ENCODE peak calls at places on chromosomes 5 and 9, in six cellular contexts. A is ovary, Z is fibroblast of pulmonary artery, E is GM12865, B is heart left ventricle, I is neural crest cell. R is an unnamed sample.

GRCh38 chr5:43195670-43196265 is 3.7 kb downstream of the NIM1K start:
- DNase-seq in B (no peak), Z (no peak), A (no peak), I (no peak), E (no peak), R (no peak)

GRCh38 chr9:107932036-107932435 is 442.5 kb upstream of the KLF4 start:
- DNase-seq in A (no peak), I (no peak), B (no peak), E (no peak), Z (peak; percentile 19), R (no peak)

GRCh38 chr9:96015876-96016686 is 140.6 kb downstream of the ERCC6L2 start:
- DNase-seq in A (no peak), I (no peak), Z (no peak), E (peak; percentile 9), B (no peak), R (peak; percentile 78)

GRCh38 chr5:55540024-55540423 is 5.3 kb upstream of the PLPP1 start:
- DNase-seq in Z (peak; percentile 33), I (no peak), A (no peak), B (no peak), E (peak; percentile 24), R (no peak)

GRCh38 chr9:133108794-133109641 is 12.0 kb downstream of the RALGDS start:
- DNase-seq in B (peak; percentile 14), Z (no peak), I (no peak), A (no peak), E (no peak), R (no peak)

GRCh38 chr5:169812786-169813185 is 167.5 kb downstream of the INSYN2B start:
- DNase-seq in B (no peak), I (no peak), A (no peak), Z (no peak), E (no peak), R (no peak)

GRCh38 chr9:131734165-131734610 is 5.7 kb downstream of the RAPGEF1 start:
- DNase-seq in I (no peak), Z (peak; percentile 47), A (no peak), B (peak; percentile 47), E (peak; percentile 75), R (no peak)

GRCh38 chr9:129333613-129333960 is 155.5 kb upstream of the IER5L start:
- DNase-seq in I (no peak), B (no peak), E (no peak), A (no peak), Z (no peak), R (no peak)

GRCh38 chr9:132946216-132946615 is 1.8 kb upstream of the TSC1 start:
- DNase-seq in B (no peak), I (no peak), E (no peak), Z (no peak), A (no peak), R (no peak)

GRCh38 chr9:82031538-82032280 is 43.1 kb downstream of the SPATA31D1 start:
- DNase-seq in A (no peak), B (peak; percentile 49), Z (peak; percentile 93), E (no peak), I (no peak), R (no peak)

GRCh38 chr9:12554636-12555035 is 138.5 kb upstream of the TYRP1 start:
- DNase-seq in I (no peak), Z (peak; percentile 37), B (no peak), A (no peak), E (no peak), R (no peak)

GRCh38 chr5:179418972-179419371 is 73.7 kb upstream of the ADAMTS2 start:
- DNase-seq in I (no peak), B (no peak), E (no peak), Z (no peak), A (no peak), R (no peak)

GRCh38 chr9:3888496-3888858 is 362.7 kb upstream of the RFX3 start:
- DNase-seq in E (no peak), I (no peak), Z (no peak), B (no peak), A (no peak), R (no peak)

GRCh38 chr5:83993803-83994202 is 273.1 kb upstream of the HAPLN1 start:
- DNase-seq in A (no peak), B (no peak), E (no peak), Z (no peak), I (no peak), R (no peak)

GRCh38 chr5:98698359-98698758 is 75.1 kb upstream of the RGMB start:
- DNase-seq in I (no peak), E (no peak), Z (peak; percentile 38), A (no peak), B (no peak), R (no peak)

GRCh38 chr5:137036630-137037029 is 462.5 kb downstream of the SPOCK1 start:
- DNase-seq in I (no peak), E (no peak), Z (no peak), A (no peak), B (no peak), R (no peak)

GRCh38 chr9:127336708-127337352 is 60.1 kb upstream of the SLC2A8 start:
- DNase-seq in A (peak; percentile 82), Z (peak; percentile 97), E (no peak), B (peak; percentile 85), I (no peak), R (no peak)

GRCh38 chr5:131790550-131790949 is 6.3 kb downstream of the FNIP1 start:
- DNase-seq in A (no peak), B (no peak), Z (no peak), I (no peak), E (no peak), R (no peak)

GRCh38 chr5:150598821-150599273 is 41.6 kb upstream of the SYNPO start:
- DNase-seq in Z (no peak), A (no peak), E (no peak), I (no peak), B (peak; percentile 34), R (no peak)

GRCh38 chr5:75734913-75735789 is 17.9 kb upstream of the POC5 start:
- DNase-seq in E (peak; percentile 54), B (peak; percentile 38), I (peak; percentile 19), Z (peak; percentile 27), A (no peak), R (peak; percentile 29)

GRCh38 chr5:61048534-61048933 is 103.5 kb downstream of the NDUFAF2 start:
- DNase-seq in I (no peak), A (no peak), E (no peak), B (no peak), Z (peak; percentile 42), R (no peak)

GRCh38 chr5:64680289-64680688 is 10.0 kb upstream of the SHISAL2B start:
- DNase-seq in E (peak; percentile 21), I (no peak), A (no peak), Z (no peak), B (no peak), R (no peak)
- TF ChIP-seq CTCF in E (peak; percentile 6), I (no peak), A (no peak), Z (peak; percentile 25), B (no peak), R (no peak)

GRCh38 chr5:57094753-57095683 is 78.8 kb upstream of the GPBP1 start:
- DNase-seq in E (peak; percentile 21), Z (peak; percentile 4), B (no peak), A (no peak), I (no peak), R (no peak)
- TF ChIP-seq CTCF in E (no peak), Z (peak; percentile 27), B (no peak), A (no peak), I (no peak), R (peak; percentile 34)

GRCh38 chr5:129398279-129398678 is 61.8 kb upstream of the ADAMTS19 start:
- DNase-seq in Z (no peak), I (no peak), E (no peak), B (no peak), A (no peak), R (no peak)

GRCh38 chr5:129399069-129399468 is 61.0 kb upstream of the ADAMTS19 start:
- DNase-seq in Z (no peak), E (no peak), A (no peak), B (no peak), I (no peak), R (no peak)

GRCh38 chr5:129405222-129405621 is 54.9 kb upstream of the ADAMTS19 start:
- DNase-seq in I (no peak), Z (no peak), A (no peak), B (no peak), E (no peak), R (no peak)

GRCh38 chr5:129395247-129395646 is 64.9 kb upstream of the ADAMTS19 start:
- DNase-seq in B (no peak), Z (no peak), A (no peak), E (no peak), I (no peak), R (no peak)

DNA sequence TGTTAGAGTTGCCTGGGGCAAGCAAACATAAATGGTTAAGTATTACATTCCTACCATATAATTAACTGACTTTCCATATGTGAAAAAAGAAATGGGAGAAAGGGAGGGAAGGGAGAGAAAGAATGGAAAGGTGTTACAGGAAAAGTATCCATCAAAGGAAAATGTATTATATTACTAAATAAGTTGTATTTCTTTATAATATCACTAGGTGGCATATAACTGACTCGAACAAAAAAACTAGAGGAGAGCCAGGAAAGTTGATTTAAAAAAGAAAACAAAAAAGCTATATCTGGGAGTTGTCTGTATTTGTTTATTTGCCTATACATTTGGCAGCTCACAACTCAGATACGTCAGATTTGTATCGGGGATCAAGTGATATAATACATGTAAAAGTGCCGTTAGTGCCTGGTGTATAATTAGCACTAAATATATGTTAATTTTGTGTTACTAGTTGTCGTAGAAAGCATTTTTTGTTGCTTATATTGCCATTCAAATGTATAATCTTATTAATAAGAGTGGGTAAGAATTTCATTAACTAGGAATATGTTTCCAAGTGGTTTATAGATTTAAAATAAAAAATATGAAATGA is 59.6 kb upstream of the ADAMTS19 start:
- DNase-seq in Z (peak; percentile 31), E (no peak), B (no peak), I (no peak), A (no peak), R (no peak)
- TF ChIP-seq CTCF in Z (peak; percentile 30), E (no peak), B (peak; percentile 33), I (peak; percentile 57), A (no peak), R (no peak)

GRCh38 chr5:139277171-139277570 is 16.4 kb upstream of the MATR3 start:
- DNase-seq in I (no peak), A (no peak), E (no peak), Z (no peak), B (no peak), R (no peak)

GRCh38 chr5:139275536-139276297 is 17.8 kb upstream of the MATR3 start:
- DNase-seq in E (peak; percentile 56), I (no peak), Z (no peak), A (no peak), B (no peak), R (no peak)

GRCh38 chr5:139273572-139274264 is 19.8 kb upstream of the MATR3 start:
- DNase-seq in Z (peak; percentile 86), I (peak; percentile 82), A (peak; percentile 82), E (peak; percentile 95), B (peak; percentile 91), R (peak; percentile 93)

GRCh38 chr5:139278540-139279274 is 14.8 kb upstream of the MATR3 start:
- DNase-seq in A (no peak), B (no peak), Z (no peak), E (no peak), I (no peak), R (no peak)

GRCh38 chr5:139276426-139276825 is 17.1 kb upstream of the MATR3 start:
- DNase-seq in B (no peak), E (no peak), A (no peak), I (no peak), Z (no peak), R (no peak)
- TF ChIP-seq CTCF in B (no peak), E (no peak), A (no peak), I (no peak), Z (no peak), R (no peak)